ENCODE peak calls at places on chromosomes 6 and 20, in ten cellular contexts. R, M, T, B, W, J, K, I, S and E are unnamed samples.

GRCh38 chr20:17602493-17602892 is 32.6 kb downstream of the DSTN start:
- DNase-seq in M (no peak), I (no peak), S (no peak), T (no peak), J (no peak), W (no peak), B (no peak), R (no peak), K (no peak), E (no peak)

GRCh38 chr6:29696147-29697129 is 15.5 kb upstream of the ZFP57 start:
- DNase-seq in M (no peak), I (no peak), J (no peak), K (no peak), W (peak; percentile 29), R (no peak), S (no peak), B (no peak), T (no peak), E (no peak)

GRCh38 chr6:170188571-170189001 is 102.3 kb downstream of the DLL1 start:
- DNase-seq in T (no peak), B (no peak), M (no peak), W (no peak), I (no peak), J (no peak), K (no peak), R (no peak), S (no peak), E (no peak)

GRCh38 chr6:116139917-116140316 is 14.0 kb upstream of the COL10A1 start:
- DNase-seq in R (no peak), J (no peak), K (no peak), B (no peak), T (no peak), W (no peak), S (no peak), M (no peak), I (no peak), E (no peak)

GRCh38 chr6:162032620-162033019 is 694.9 kb downstream of the PRKN start:
- DNase-seq in R (no peak), T (peak; percentile 61), M (no peak), S (no peak), W (no peak), I (no peak), J (no peak), B (peak; percentile 2), K (no peak), E (no peak)

GRCh38 chr20:603116-603640 is 6.9 kb downstream of the TCF15 start:
- DNase-seq in W (no peak), M (no peak), I (no peak), B (no peak), R (no peak), J (no peak), K (no peak), T (no peak), S (no peak), E (no peak)

GRCh38 chr6:22251331-22251730 is 45.5 kb downstream of the PRL start:
- DNase-seq in W (no peak), T (peak; percentile 60), R (no peak), B (no peak), K (peak; percentile 55), S (no peak), M (no peak), J (no peak), I (no peak), E (peak; percentile 18)

GRCh38 chr6:106534564-106534982 is 94.7 kb downstream of the RTN4IP1 start:
- DNase-seq in J (no peak), T (no peak), R (no peak), B (no peak), I (no peak), K (no peak), W (no peak), M (no peak), S (no peak), E (no peak)

GRCh38 chr20:4836935-4837334 is 115.2 kb downstream of the PRND start:
- DNase-seq in I (no peak), W (no peak), J (no peak), T (no peak), R (no peak), S (no peak), K (no peak), B (no peak), M (no peak), E (no peak)

GRCh38 chr20:19780261-19780660 is 22.2 kb downstream of the RIN2 start:
- DNase-seq in R (no peak), B (no peak), J (no peak), T (no peak), W (peak; percentile 43), K (no peak), S (no peak), I (no peak), M (no peak), E (no peak)

GRCh38 chr6:38910207-38910606 is 138.4 kb upstream of the GLP1R start:
- DNase-seq in I (no peak), W (no peak), R (no peak), B (no peak), S (no peak), M (no peak), T (no peak), J (no peak), K (no peak), E (no peak)